ENCODE peak calls at places on chromosomes 7 and 10, in five cellular contexts. P is right lobe of liver, Q is aorta, W is ascending aorta, S is upper lobe of right lung. X is an unnamed sample. For H3K4me1 and H3K36me3, the result is how much of the 10 kb centered on the place peaks cover.

GRCh38 chr7:105838273-105839141 is 37.9 kb downstream of the ATXN7L1 start:
- DNase-seq in P (no peak), Q (no peak), W (no peak), S (peak), X (no peak)

GRCh38 chr7:44748948-44749731 is 493 bp downstream of the ZMIZ2 start:
- DNase-seq in P (no peak), Q (no peak), W (no peak), S (no peak), X (no peak)

GRCh38 chr10:124343351-124344265 is 75.1 kb downstream of the OAT start:
- DNase-seq in P (no peak), Q (no peak), W (no peak), S (peak), X (no peak)

GRCh38 chr10:47347303-47347675 is 874 bp upstream of the RBP3 start:
- DNase-seq in P (no peak), Q (no peak), W (no peak), S (peak), X (no peak)

GRCh38 chr10:87817291-87817872 is 644 bp downstream of the ATAD1 start:
- DNase-seq in P (no peak), Q (no peak), W (no peak), S (no peak), X (no peak)

GRCh38 chr7:7054252-7054830 is 128.0 kb upstream of the C1GALT1 start:
- DNase-seq in P (no peak), Q (no peak), W (no peak), S (no peak), X (no peak)

GRCh38 chr7:5452470-5452899 is 28.9 kb upstream of the TNRC18 start:
- DNase-seq in P (no peak), Q (no peak), W (no peak), S (peak), X (no peak)

GRCh38 chr7:151017953-151018420 is 6.3 kb downstream of the ATG9B start:
- DNase-seq in P (peak), Q (peak), W (no peak), S (peak), X (peak)

GRCh38 chr7:25891591-25891990 is 260.4 kb upstream of the NFE2L3 start:
- DNase-seq in P (no peak), Q (no peak), W (no peak), S (no peak), X (peak)

DNA sequence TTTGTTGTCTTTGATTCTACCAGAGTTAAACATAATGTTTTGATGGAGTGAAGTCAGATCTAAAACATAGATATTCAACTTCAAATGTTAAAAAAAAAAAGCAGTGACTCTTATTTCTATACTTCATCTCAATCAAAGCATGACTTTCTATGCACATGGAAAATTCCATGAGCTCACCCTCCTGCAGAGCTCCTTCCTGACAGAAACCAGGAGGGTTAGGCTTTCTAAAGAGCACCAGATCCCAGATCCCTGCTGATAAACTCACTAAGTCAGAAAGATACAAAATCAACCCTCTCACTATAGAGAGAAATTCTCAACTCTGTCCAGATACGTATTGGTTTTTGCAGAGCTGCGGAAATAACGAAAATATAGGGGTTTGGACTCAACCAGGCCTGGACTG is 122.6 kb downstream of the FAM107B start:
- DNase-seq in P (no peak), Q (no peak), W (no peak), S (no peak), X (no peak)
- H3K4me1 ChIP-seq in P (under half), Q (under half), W (under half), S (under half), X (under half)

DNA sequence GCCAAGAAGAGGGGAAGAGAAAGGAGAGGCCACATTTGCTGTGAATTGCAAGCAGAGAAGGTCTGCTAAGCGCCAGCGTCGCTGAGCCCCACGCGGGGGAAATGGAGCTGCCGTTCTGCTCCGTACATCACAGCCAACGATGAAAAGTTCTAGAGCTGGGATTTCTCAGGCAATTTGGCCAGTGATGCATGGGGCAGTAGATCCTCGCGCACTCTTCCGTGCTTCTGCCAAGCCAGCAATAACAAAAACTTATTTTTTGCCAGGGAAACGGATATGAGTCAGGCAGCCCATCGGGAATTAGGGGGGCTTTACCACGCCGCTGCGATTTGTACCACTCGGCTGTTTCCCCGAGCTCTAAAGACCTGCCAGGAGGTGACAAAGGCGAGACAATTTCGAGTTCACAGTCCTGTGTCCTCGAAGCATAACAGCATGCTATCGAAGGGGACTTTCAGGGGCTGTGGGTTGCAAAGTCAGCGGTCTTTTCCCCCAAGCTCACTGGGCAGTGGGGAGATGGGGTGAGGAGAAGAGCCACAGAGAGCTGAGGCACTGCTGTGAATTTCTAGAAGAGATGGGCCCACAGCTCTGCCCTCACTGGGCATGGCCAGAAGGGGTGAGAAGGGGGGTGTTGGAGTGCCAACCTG is 30.0 kb upstream of the SLF2 start:
- DNase-seq in P (no peak), Q (peak), W (no peak), S (peak), X (no peak)
- H3K27ac ChIP-seq in P (no peak), Q (no peak), W (no peak), S (peak), X (no peak)

GRCh38 chr7:247636-248035 is 42.3 kb upstream of the FOXL3 start:
- DNase-seq in P (no peak), Q (no peak), W (no peak), S (no peak), X (no peak)
- H3K36me3 ChIP-seq in P (under half), Q (under half), W (half or more), S (half or more), X (under half)

DNA sequence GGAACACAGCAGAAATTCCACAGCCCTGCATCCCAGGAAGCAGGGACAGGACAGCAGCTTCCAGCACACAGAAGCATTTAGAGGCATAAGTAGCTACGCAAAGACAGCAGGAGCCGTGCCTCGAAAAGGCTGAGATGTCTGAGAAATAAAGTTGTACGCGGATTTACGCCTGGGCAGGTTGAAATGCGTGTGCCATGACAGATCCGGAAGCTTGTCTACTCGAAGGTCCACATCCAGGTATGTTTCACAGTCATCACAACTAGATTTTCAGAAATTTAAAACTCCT is 26.1 kb downstream of the DIP2C start:
- DNase-seq in P (no peak), Q (no peak), W (no peak), S (no peak), X (no peak)
- H3K4me1 ChIP-seq in P (under half), Q (under half), W (under half), S (under half), X (under half)

GRCh38 chr7:2444476-2444875 is 31.7 kb downstream of the GRIFIN start:
- DNase-seq in P (no peak), Q (no peak), W (no peak), S (no peak), X (no peak)

GRCh38 chr7:2443491-2443890 is 32.7 kb downstream of the GRIFIN start:
- DNase-seq in P (no peak), Q (no peak), W (no peak), S (no peak), X (no peak)

GRCh38 chr7:2446676-2447075 is 29.5 kb downstream of the GRIFIN start:
- DNase-seq in P (no peak), Q (no peak), W (no peak), S (no peak), X (no peak)

GRCh38 chr7:2445898-2446555 is 30.2 kb downstream of the GRIFIN start:
- DNase-seq in P (no peak), Q (no peak), W (no peak), S (no peak), X (no peak)

GRCh38 chr7:2445047-2445446 is 31.2 kb downstream of the GRIFIN start:
- DNase-seq in P (no peak), Q (no peak), W (no peak), S (peak), X (no peak)
- H3K27ac ChIP-seq in P (no peak), Q (no peak), W (no peak), S (no peak), X (no peak)

GRCh38 chr10:5776150-5776880 is 36.9 kb downstream of the GDI2 start:
- DNase-seq in P (no peak), Q (no peak), W (no peak), S (no peak), X (no peak)
- H3K36me3 ChIP-seq in P (under half), Q (under half), W (under half), S (under half), X (under half)

DNA sequence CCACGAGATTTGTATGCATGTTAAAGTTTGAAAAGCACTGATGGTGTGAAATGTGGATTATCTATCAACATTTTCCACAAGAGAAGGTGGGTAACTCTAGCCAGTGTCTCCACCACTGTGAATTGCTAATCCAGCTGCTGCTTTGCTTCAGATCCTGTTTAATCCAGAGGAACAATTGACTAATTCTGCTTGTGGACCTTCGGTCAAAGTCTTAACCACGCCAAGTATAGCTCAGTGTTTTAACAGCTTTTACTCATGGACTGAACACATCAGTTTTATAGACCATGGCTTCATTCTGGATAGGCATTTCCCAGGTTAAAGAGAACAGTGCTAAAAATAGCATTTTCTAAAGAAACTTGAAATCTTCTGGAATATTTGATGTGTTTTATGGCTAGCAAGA is 23.5 kb downstream of the ADK start:
- DNase-seq in P (no peak), Q (no peak), W (no peak), S (no peak), X (no peak)
- H3K4me1 ChIP-seq in P (under half), Q (under half), W (under half), S (under half), X (under half)

GRCh38 chr10:98269435-98269912 is 1.5 kb upstream of the LOXL4 start:
- DNase-seq in P (peak), Q (peak), W (peak), S (peak), X (peak)

GRCh38 chr10:98272245-98272644 is 4.3 kb upstream of the LOXL4 start:
- DNase-seq in P (no peak), Q (no peak), W (no peak), S (no peak), X (no peak)

GRCh38 chr10:98268694-98269386 is 846 bp upstream of the LOXL4 start:
- DNase-seq in P (no peak), Q (no peak), W (no peak), S (no peak), X (peak)

GRCh38 chr10:98270026-98270740 is 2.2 kb upstream of the LOXL4 start:
- DNase-seq in P (no peak), Q (no peak), W (no peak), S (no peak), X (no peak)

DNA sequence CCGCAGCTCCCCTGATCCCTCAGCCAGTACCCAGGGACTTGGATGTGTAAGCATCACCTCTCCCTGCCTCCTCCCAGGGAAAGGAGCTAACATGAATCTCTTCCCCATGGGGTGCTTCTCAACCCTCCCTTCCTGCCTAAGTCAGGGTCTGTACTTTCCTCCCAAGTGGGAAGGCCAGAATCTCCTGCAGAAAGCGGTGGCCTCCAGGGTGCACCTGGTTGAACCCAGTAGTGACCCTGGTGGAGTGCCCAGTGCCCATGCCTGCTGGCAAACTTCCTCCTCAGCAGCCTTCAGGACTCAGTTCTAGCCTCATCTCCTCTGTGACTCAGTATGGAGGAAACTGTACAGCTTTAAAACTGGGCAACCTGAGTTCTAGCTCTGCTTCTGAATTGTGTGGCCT is 2.8 kb upstream of the LOXL4 start:
- DNase-seq in P (no peak), Q (no peak), W (no peak), S (no peak), X (no peak)
- H3K27ac ChIP-seq in P (no peak), Q (no peak), W (peak), S (no peak), X (no peak)

X was measured in pancreas.